ENCODE peak calls at places on chromosomes 6 and 20, in seven cellular contexts. K is fibroblast of lung, T is PC-3, I is neuronal stem cell, H is PC-9, X is osteoblast, J is K562. B is an unnamed sample.

GRCh38 chr20:6045566-6045965 is 8.3 kb downstream of the LRRN4 start:
- DNase-seq in K (peak), J (no peak), H (no peak), X (peak), I (no peak), T (no peak), B (no peak)

GRCh38 chr6:154528286-154528915 is 17.9 kb upstream of the CNKSR3 start:
- DNase-seq in J (no peak), I (no peak), H (no peak), X (no peak), T (no peak), K (no peak), B (no peak)

GRCh38 chr6:110625883-110626282 is 149.5 kb upstream of the SLC22A16 start:
- DNase-seq in I (no peak), J (no peak), K (peak), X (peak), T (peak), H (no peak), B (no peak)

GRCh38 chr6:122025104-122025503 is 374.3 kb upstream of the HSF2 start:
- DNase-seq in H (no peak), T (no peak), J (no peak), K (no peak), I (no peak), X (no peak), B (no peak)

GRCh38 chr6:137237413-137238170 is 18.4 kb upstream of the IFNGR1 start:
- DNase-seq in H (peak), T (peak), K (peak), X (peak), J (no peak), I (no peak), B (no peak)

GRCh38 chr6:22113046-22113766 is 183.6 kb downstream of the PRL start:
- DNase-seq in I (no peak), T (peak), H (peak), K (peak), X (peak), J (no peak), B (no peak)

GRCh38 chr20:54980321-54980960 is 505.0 kb downstream of the DOK5 start:
- DNase-seq in T (peak), H (no peak), I (peak), J (no peak), X (no peak), K (no peak), B (peak)

GRCh38 chr20:21096321-21097043 is 9.7 kb downstream of the LINC00237 start:
- DNase-seq in I (no peak), T (peak), K (no peak), H (peak), J (peak), X (peak), B (peak)

GRCh38 chr20:44166477-44166876 is 20.5 kb downstream of the JPH2 start:
- DNase-seq in H (peak), I (no peak), X (no peak), J (no peak), K (no peak), T (peak), B (no peak)

GRCh38 chr6:151181701-151182367 is 57.9 kb upstream of the AKAP12 start:
- DNase-seq in H (no peak), T (no peak), I (no peak), K (peak), J (no peak), X (no peak), B (no peak)

GRCh38 chr6:160818934-160819333 is 116.9 kb downstream of the PLG start:
- DNase-seq in K (no peak), I (no peak), T (no peak), X (no peak), H (no peak), J (no peak), B (no peak)

GRCh38 chr6:158911746-158912158 is 88.2 kb downstream of the RSPH3 start:
- DNase-seq in K (no peak), I (no peak), X (no peak), H (peak), J (no peak), T (peak), B (peak)

GRCh38 chr20:709864-710761 is 34.5 kb upstream of the SCRT2 start:
- DNase-seq in K (no peak), J (no peak), H (no peak), I (no peak), X (peak), T (no peak), B (no peak)

GRCh38 chr6:30325150-30325872 is 1.4 kb upstream of the TRIM39 start:
- DNase-seq in I (no peak), K (peak), H (no peak), J (no peak), X (peak), T (peak), B (peak)

GRCh38 chr20:25221592-25222460 is 26.1 kb upstream of the PYGB start:
- DNase-seq in J (no peak), T (no peak), X (no peak), I (no peak), K (no peak), H (no peak), B (no peak)

GRCh38 chr20:14897608-14898007 is 560.2 kb upstream of the FLRT3 start:
- DNase-seq in H (no peak), X (no peak), I (no peak), T (no peak), J (no peak), K (no peak), B (no peak)

GRCh38 chr6:74603676-74604075 is 602.2 kb downstream of the COL12A1 start:
- DNase-seq in H (no peak), K (peak), I (no peak), X (peak), J (no peak), T (no peak), B (no peak)

GRCh38 chr6:114194362-114195343 is 148.2 kb downstream of the HS3ST5 start:
- DNase-seq in H (peak), K (peak), I (no peak), J (no peak), T (no peak), X (no peak), B (no peak)

GRCh38 chr6:137033828-137034227 is 10.9 kb downstream of the IL20RA start:
- DNase-seq in H (no peak), K (no peak), X (no peak), J (no peak), T (peak), I (no peak), B (no peak)

GRCh38 chr20:57566803-57567459 is 6.0 kb downstream of the PCK1 start:
- DNase-seq in J (no peak), T (no peak), I (no peak), K (no peak), H (no peak), X (peak), B (no peak)

GRCh38 chr20:36063916-36064660 is 90.5 kb upstream of the EPB41L1 start:
- DNase-seq in K (no peak), H (no peak), I (no peak), X (peak), J (no peak), T (no peak), B (no peak)

GRCh38 chr20:49319204-49319809 is 41.5 kb upstream of the ZNFX1 start:
- DNase-seq in H (no peak), J (peak), X (no peak), I (no peak), T (no peak), K (no peak), B (no peak)

GRCh38 chr6:82251942-82252341 is 4.4 kb upstream of the IBTK start:
- DNase-seq in K (peak), H (no peak), I (no peak), T (peak), X (peak), J (peak), B (peak)

GRCh38 chr6:112178846-112179245 is 75.5 kb downstream of the LAMA4 start:
- DNase-seq in T (no peak), H (no peak), I (no peak), X (no peak), K (no peak), J (no peak), B (no peak)

GRCh38 chr20:36209921-36210320 is 26.4 kb upstream of the AAR2 start:
- DNase-seq in X (no peak), J (no peak), I (no peak), K (no peak), T (no peak), H (no peak), B (no peak)

GRCh38 chr6:3343089-3343901 is 84.5 kb downstream of the PSMG4 start:
- DNase-seq in J (no peak), X (no peak), K (no peak), I (no peak), T (no peak), H (no peak), B (no peak)

GRCh38 chr6:40892223-40892622 is 146.8 kb downstream of the UNC5CL start:
- DNase-seq in I (no peak), H (no peak), X (no peak), J (no peak), K (no peak), T (no peak), B (no peak)

GRCh38 chr6:151757506-151757955 is 50.0 kb upstream of the ESR1 start:
- DNase-seq in K (no peak), I (no peak), X (peak), J (no peak), H (no peak), T (no peak), B (no peak)

GRCh38 chr20:35625584-35626385 is 10.2 kb downstream of the SPAG4 start:
- DNase-seq in T (peak), H (no peak), I (no peak), X (peak), J (no peak), K (no peak), B (no peak)

GRCh38 chr20:45934046-45934586 is 367 bp upstream of the PCIF1 start:
- DNase-seq in T (peak), H (peak), X (peak), K (peak), I (no peak), J (peak), B (peak)

GRCh38 chr20:57013221-57013620 is 253.2 kb downstream of the BMP7 start:
- DNase-seq in I (no peak), X (no peak), J (no peak), T (no peak), K (no peak), H (no peak), B (no peak)

GRCh38 chr6:133631421-133631820 is 257.5 kb upstream of the TCF21 start:
- DNase-seq in T (peak), J (no peak), K (peak), X (no peak), I (no peak), H (peak), B (no peak)

GRCh38 chr20:62550087-62550565 is 74.3 kb upstream of the GATA5 start:
- DNase-seq in J (peak), T (no peak), I (no peak), X (no peak), H (no peak), K (no peak), B (no peak)

GRCh38 chr6:112296122-112296521 is 41.8 kb upstream of the LAMA4 start:
- DNase-seq in X (peak), H (peak), J (no peak), I (no peak), K (peak), T (peak), B (peak)

GRCh38 chr6:77292564-77293546 is 170.4 kb downstream of the HTR1B start:
- DNase-seq in J (no peak), I (no peak), K (peak), H (peak), T (peak), X (no peak), B (no peak)

GRCh38 chr6:130026859-130027258 is 8.5 kb downstream of the L3MBTL3 start:
- DNase-seq in T (peak), K (peak), J (no peak), X (peak), H (no peak), I (no peak), B (no peak)

GRCh38 chr20:21702001-21702400 is 3.5 kb upstream of the PAX1 start:
- DNase-seq in K (no peak), H (no peak), T (no peak), X (no peak), J (no peak), I (no peak), B (no peak)

GRCh38 chr6:168301648-168302398 is 17.8 kb downstream of the DACT2 start:
- DNase-seq in I (no peak), K (no peak), H (no peak), T (no peak), X (peak), J (no peak), B (no peak)

DNA sequence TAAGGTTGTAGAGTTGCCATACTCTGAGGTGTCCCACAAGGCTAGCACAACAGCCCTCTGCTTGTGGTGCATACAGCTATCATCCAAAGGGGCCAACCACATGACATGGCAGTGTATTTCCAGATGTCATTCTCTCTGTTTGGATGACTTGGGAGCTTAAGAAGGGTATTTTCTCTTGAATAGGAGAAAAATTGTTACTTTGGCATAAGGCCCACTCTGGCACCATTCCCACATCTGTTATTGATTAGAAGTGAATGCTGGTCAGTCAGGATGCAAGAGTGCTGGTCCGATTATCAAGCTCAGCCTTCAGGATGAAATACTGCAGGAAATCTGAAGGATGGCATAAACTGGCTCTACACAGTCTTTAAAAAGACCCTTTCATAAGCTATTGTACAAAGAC is 83.6 kb upstream of the C20orf144 start:
- DNase-seq in I (no peak), H (no peak), X (no peak), K (peak), T (no peak), J (no peak), B (no peak)
- H3K27ac ChIP-seq in I (no peak), H (no peak), X (no peak), K (no peak), T (no peak), J (no peak), B (no peak)

DNA sequence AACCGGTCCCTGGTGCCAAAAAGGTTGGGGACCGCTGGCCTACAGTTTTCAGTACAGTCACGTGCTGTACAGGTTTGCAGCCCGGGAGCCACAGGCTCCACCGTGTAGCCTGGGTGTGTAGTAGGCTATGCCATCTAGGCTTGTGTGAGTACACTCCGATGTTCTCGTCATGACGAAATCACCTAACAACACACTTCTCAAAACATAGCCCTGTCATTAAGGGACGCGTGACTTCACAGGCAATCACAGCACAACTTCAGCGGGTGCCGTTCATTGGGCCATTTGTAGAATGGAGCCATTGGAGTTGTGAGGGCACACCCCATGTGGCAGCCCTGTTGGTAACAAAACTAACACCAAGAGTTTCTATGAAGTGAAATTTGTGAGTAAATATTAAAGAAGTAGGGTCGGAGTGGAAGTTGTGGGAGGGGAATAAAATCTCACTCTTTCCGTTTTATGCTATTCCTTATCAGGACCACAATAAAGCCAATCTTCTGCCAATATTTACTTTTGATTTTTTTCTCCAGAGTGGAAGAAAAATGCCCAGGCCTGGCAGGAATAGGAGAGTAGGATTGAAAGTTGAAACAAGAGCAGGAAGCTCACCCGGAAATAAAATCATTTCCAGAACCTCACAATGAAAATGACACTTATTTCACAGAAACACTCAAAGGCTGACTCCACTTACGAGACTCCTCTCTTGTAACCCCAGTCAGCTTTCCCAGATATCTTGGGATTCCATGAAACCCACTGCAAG is 63.7 kb upstream of the PTPN1 start:
- DNase-seq in H (no peak), T (no peak), X (no peak), K (no peak), J (no peak), I (no peak), B (no peak)
- H2AFZ ChIP-seq in H (no peak), T (no peak), X (no peak), K (no peak), J (no peak), I (no peak), B (no peak)

GRCh38 chr20:48171071-48171470 is 385.8 kb upstream of the SULF2 start:
- DNase-seq in K (no peak), H (no peak), X (no peak), J (no peak), T (no peak), I (no peak), B (no peak)
- H3K27ac ChIP-seq in K (no peak), H (no peak), X (no peak), J (no peak), T (no peak), I (no peak), B (no peak)

GRCh38 chr6:8245736-8246135 is 143.4 kb upstream of the EEF1E1 start:
- DNase-seq in K (no peak), T (no peak), J (no peak), H (no peak), I (no peak), X (no peak), B (no peak)
- H2AFZ ChIP-seq in K (no peak), T (no peak), J (no peak), H (no peak), I (no peak), X (no peak), B (no peak)

GRCh38 chr6:156601821-156602301 is 175.3 kb upstream of the ARID1B start:
- DNase-seq in T (no peak), I (no peak), X (no peak), J (no peak), H (no peak), K (no peak), B (no peak)

GRCh38 chr6:156599977-156600647 is 177.1 kb upstream of the ARID1B start:
- DNase-seq in J (no peak), X (peak), T (no peak), H (no peak), K (peak), I (no peak), B (no peak)

GRCh38 chr6:156601156-156601820 is 175.9 kb upstream of the ARID1B start:
- DNase-seq in J (no peak), X (peak), K (no peak), T (no peak), I (no peak), H (no peak), B (no peak)

GRCh38 chr6:156599367-156599766 is 177.8 kb upstream of the ARID1B start:
- DNase-seq in K (no peak), T (no peak), H (no peak), I (no peak), X (no peak), J (no peak), B (no peak)

GRCh38 chr6:156600678-156601077 is 176.5 kb upstream of the ARID1B start:
- DNase-seq in K (no peak), H (no peak), T (no peak), J (no peak), X (no peak), I (no peak), B (no peak)
- H3K27ac ChIP-seq in K (no peak), H (no peak), T (no peak), J (no peak), X (no peak), I (no peak), B (no peak)

DNA sequence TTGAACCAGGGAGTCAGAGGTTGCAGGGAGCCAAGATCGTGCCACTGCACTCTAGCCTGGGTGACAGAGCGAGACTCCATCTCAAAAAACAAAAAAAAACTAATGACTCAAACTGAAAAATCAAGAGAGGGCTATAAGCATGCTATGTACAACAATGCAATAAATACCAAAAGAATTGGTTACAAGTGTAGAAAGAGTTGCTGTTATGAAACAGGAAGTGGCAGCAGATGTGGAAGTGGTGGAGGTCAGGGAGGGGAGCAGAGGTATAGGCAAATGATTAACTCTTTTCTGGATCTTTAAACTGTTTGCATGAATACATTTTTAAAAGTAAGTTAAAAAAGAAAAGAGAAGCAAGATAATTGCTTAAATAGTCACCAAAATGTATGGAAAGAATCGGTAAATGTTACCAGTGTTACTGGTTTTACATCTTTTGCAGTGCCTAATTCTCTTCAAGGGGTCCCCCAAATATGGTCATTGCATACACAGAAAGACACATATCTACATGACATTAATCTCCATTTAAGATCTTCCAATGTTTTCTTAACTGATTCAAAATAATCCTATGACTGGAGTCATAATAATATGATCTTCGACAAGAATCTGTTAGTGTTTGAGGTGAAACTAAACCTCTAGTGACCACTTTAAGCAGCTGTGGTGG is 15.0 kb downstream of the CALHM6 start:
- DNase-seq in H (no peak), I (no peak), K (peak), J (no peak), T (no peak), X (no peak), B (peak)
- H2AFZ ChIP-seq in H (no peak), I (no peak), K (no peak), J (peak), T (no peak), X (peak), B (peak)